ENCODE peak calls at places on chromosomes 12 and 14, in eight cellular contexts. Q is K562, V is GM23248, P is neural progenitor cell, N is keratinocyte, F is GM23338, O is GM12878, I is fibroblast of lung. G is an unnamed sample.

GRCh38 chr14:92317511-92317910 is 5.5 kb upstream of the SLC24A4 start:
- DNase-seq in Q (no peak), V (peak; percentile 61), P (no peak), N (no peak), F (no peak), O (no peak), I (peak; percentile 17), G (no peak)

GRCh38 chr12:82910246-82910893 is 223.7 kb downstream of the TMTC2 start:
- DNase-seq in Q (no peak), V (no peak), P (peak; percentile 32), N (no peak), F (peak; percentile 61), O (no peak), I (no peak), G (no peak)

GRCh38 chr14:93231129-93231979 is 24.3 kb downstream of the UBR7 start:
- DNase-seq in Q (no peak), V (peak; percentile 88), P (no peak), N (peak; percentile 5), F (no peak), O (no peak), I (peak; percentile 49), G (no peak)

GRCh38 chr14:67622675-67623074 is 3.0 kb downstream of the ARG2 start:
- DNase-seq in Q (peak; percentile 71), V (peak; percentile 91), P (peak; percentile 27), N (peak; percentile 30), F (peak; percentile 77), O (no peak), I (peak; percentile 73), G (peak; percentile 81)

GRCh38 chr12:4114986-4115385 is 158.6 kb upstream of the CCND2 start:
- DNase-seq in Q (peak; percentile 14), V (no peak), P (no peak), N (no peak), F (peak; percentile 39), O (no peak), I (no peak), G (no peak)

GRCh38 chr14:91858536-91859275 is 8.6 kb downstream of the TC2N start:
- DNase-seq in Q (peak; percentile 46), V (peak; percentile 78), P (no peak), N (no peak), F (peak; percentile 32), O (no peak), I (peak; percentile 57), G (peak; percentile 28)

GRCh38 chr14:55556929-55557623 is 22.9 kb upstream of the KTN1 start:
- DNase-seq in Q (no peak), V (peak; percentile 87), P (peak; percentile 31), N (peak; percentile 98), F (no peak), O (no peak), I (peak; percentile 90), G (peak; percentile 74)

GRCh38 chr14:31578266-31578665 is 17.1 kb downstream of the NUBPL start:
- DNase-seq in Q (no peak), V (peak; percentile 13), P (no peak), N (no peak), F (no peak), O (no peak), I (peak; percentile 7), G (no peak)

GRCh38 chr12:97169922-97170321 is 262.9 kb downstream of the NEDD1 start:
- DNase-seq in Q (no peak), V (no peak), P (no peak), N (no peak), F (no peak), O (no peak), I (no peak), G (no peak)

GRCh38 chr12:39467432-39467870 is 24.5 kb upstream of the KIF21A start:
- DNase-seq in Q (no peak), V (peak; percentile 5), P (no peak), N (no peak), F (no peak), O (peak; percentile 36), I (peak; percentile 13), G (no peak)

GRCh38 chr14:52069617-52070431 is 965 bp upstream of the NID2 start:
- DNase-seq in Q (no peak), V (no peak), P (peak; percentile 74), N (no peak), F (peak; percentile 76), O (no peak), I (peak; percentile 69), G (peak; percentile 31)
- TF ChIP-seq EZH2 in Q (no peak), V (no peak), P (peak; percentile 19), N (no peak), F (peak; percentile 67), O (no peak), I (no peak), G (no peak)

GRCh38 chr12:1845010-1845409 is 24.6 kb downstream of the LRTM2 start:
- DNase-seq in Q (no peak), V (no peak), P (no peak), N (no peak), F (no peak), O (no peak), I (no peak), G (no peak)
- H3K27me3 ChIP-seq in Q (peaks cover 30% of the 10 kb centered on the region), V (peaks cover 75% of the 10 kb centered on the region), P (peaks cover 9% of the 10 kb centered on the region), N (peaks cover 40% of the 10 kb centered on the region), F (no peaks in the 10 kb centered on the region), O (peaks cover 3% of the 10 kb centered on the region), I (peaks cover 24% of the 10 kb centered on the region), G (no peaks in the 10 kb centered on the region)

DNA sequence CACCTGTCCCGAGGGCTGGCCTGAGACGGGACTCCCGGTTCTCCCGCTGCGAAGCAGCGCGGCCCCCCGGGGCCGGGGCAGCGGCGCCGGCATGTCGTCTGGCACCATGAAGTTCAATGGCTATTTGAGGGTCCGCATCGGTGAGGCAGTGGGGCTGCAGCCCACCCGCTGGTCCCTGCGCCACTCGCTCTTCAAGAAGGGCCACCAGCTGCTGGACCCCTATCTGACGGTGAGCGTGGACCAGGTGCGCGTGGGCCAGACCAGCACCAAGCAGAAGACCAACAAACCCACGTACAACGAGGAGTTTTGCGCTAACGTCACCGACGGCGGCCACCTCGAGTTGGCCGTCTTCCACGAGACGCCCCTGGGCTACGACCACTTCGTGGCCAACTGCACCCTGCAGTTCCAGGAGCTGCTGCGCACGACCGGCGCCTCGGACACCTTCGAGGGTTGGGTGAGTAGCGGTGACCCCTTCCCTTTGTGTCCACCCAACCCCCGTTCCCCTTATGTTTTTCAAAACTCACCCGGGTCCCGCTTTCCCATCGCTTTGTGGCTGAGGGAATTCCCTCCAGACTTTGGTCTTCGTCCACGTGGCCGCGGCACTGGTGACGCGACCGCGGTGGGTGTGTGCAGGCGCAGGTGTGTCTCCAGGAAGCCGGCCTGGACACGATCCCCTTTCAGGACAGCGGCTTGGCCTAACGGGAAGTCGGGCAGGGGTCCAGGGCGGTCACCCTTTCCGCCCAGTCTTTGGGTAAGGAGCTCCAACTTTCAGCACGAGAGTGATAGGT is 826 bp downstream of the PRKCH start:
- DNase-seq in Q (no peak), V (no peak), P (peak; percentile 15), N (no peak), F (peak; percentile 43), O (no peak), I (no peak), G (peak; percentile 61)
- TF ChIP-seq EZH2 in Q (no peak), V (no peak), P (peak; percentile 37), N (no peak), F (peak; percentile 89), O (no peak), I (peak; percentile 81), G (no peak)

GRCh38 chr14:23613242-23614070 is 22.7 kb upstream of the DHRS2 start:
- DNase-seq in Q (no peak), V (no peak), P (no peak), N (no peak), F (no peak), O (no peak), I (no peak), G (peak; percentile 26)
- H3K27me3 ChIP-seq in Q (no peaks in the 10 kb centered on the region), V (peaks cover 22% of the 10 kb centered on the region), P (no peaks in the 10 kb centered on the region), N (peaks cover 4% of the 10 kb centered on the region), F (no peaks in the 10 kb centered on the region), O (no peaks in the 10 kb centered on the region), I (no peaks in the 10 kb centered on the region), G (no peaks in the 10 kb centered on the region)

GRCh38 chr12:113476093-113476986 is 4.7 kb upstream of the LHX5 start:
- DNase-seq in Q (no peak), V (no peak), P (peak; percentile 86), N (no peak), F (peak; percentile 64), O (no peak), I (no peak), G (no peak)
- TF ChIP-seq EZH2 in Q (no peak), V (peak; percentile 97), P (no peak), N (peak; percentile 93), F (peak; percentile 99), O (no peak), I (peak; percentile 84), G (peak; percentile 100)

GRCh38 chr14:99990268-99991170 is 74.7 kb upstream of the EVL start:
- DNase-seq in Q (no peak), V (peak; percentile 60), P (no peak), N (no peak), F (no peak), O (no peak), I (no peak), G (no peak)
- H3K27me3 ChIP-seq in Q (no peaks in the 10 kb centered on the region), V (no peaks in the 10 kb centered on the region), P (no peaks in the 10 kb centered on the region), N (no peaks in the 10 kb centered on the region), F (no peaks in the 10 kb centered on the region), O (no peaks in the 10 kb centered on the region), I (no peaks in the 10 kb centered on the region), G (no peaks in the 10 kb centered on the region)

GRCh38 chr12:57767876-57768275 is 998 bp upstream of the CYP27B1 start:
- DNase-seq in Q (no peak), V (no peak), P (no peak), N (no peak), F (no peak), O (no peak), I (no peak), G (no peak)

GRCh38 chr12:57765003-57765697 is 1.7 kb downstream of the CYP27B1 start:
- DNase-seq in Q (no peak), V (peak; percentile 69), P (peak; percentile 73), N (no peak), F (peak; percentile 86), O (no peak), I (no peak), G (peak; percentile 50)

GRCh38 chr12:57767317-57767716 is 439 bp upstream of the CYP27B1 start:
- DNase-seq in Q (no peak), V (no peak), P (no peak), N (no peak), F (no peak), O (no peak), I (no peak), G (no peak)

GRCh38 chr12:57765698-57766463 is 997 bp downstream of the CYP27B1 start:
- DNase-seq in Q (no peak), V (peak; percentile 40), P (no peak), N (no peak), F (peak; percentile 36), O (no peak), I (no peak), G (no peak)

GRCh38 chr12:57766464-57767311 is at the start of gene CYP27B1:
- DNase-seq in Q (peak; percentile 68), V (peak; percentile 52), P (peak; percentile 79), N (no peak), F (peak; percentile 86), O (no peak), I (peak; percentile 33), G (no peak)
- TF ChIP-seq EZH2 in Q (no peak), V (no peak), P (no peak), N (no peak), F (peak; percentile 30), O (no peak), I (no peak), G (no peak)

GRCh38 chr12:89348894-89349669 is 3.2 kb downstream of the DUSP6 start:
- DNase-seq in Q (no peak), V (peak; percentile 17), P (peak; percentile 30), N (no peak), F (no peak), O (no peak), I (no peak), G (no peak)
- H3K27me3 ChIP-seq in Q (no peaks in the 10 kb centered on the region), V (no peaks in the 10 kb centered on the region), P (peaks cover 51% of the 10 kb centered on the region), N (no peaks in the 10 kb centered on the region), F (peaks cover 22% of the 10 kb centered on the region), O (peaks cover 40% of the 10 kb centered on the region), I (no peaks in the 10 kb centered on the region), G (no peaks in the 10 kb centered on the region)